ENCODE peak calls at places on chromosomes 3 and 15, in four cellular contexts. One of them, this sample, is unnamed.

GRCh38 chr15:60214201-60214600 is 183.6 kb downstream of the ANXA2 start:
- DNase-seq in fibroblast of mammary gland: no peak
- DNase-seq in adrenal gland: no peak
- DNase-seq in right cardiac atrium: no peak
- DNase-seq in this sample: no peak

GRCh38 chr3:58260261-58260731 is 22.7 kb downstream of the ABHD6 start:
- DNase-seq in adrenal gland: no peak
- DNase-seq in right cardiac atrium: no peak
- DNase-seq in fibroblast of mammary gland: peak
- DNase-seq in this sample: peak

GRCh38 chr15:79834496-79834895 is 62.3 kb downstream of the MTHFS start:
- DNase-seq in adrenal gland: no peak
- DNase-seq in right cardiac atrium: no peak
- DNase-seq in fibroblast of mammary gland: no peak
- DNase-seq in this sample: no peak

GRCh38 chr3:54983266-54983910 is 55.5 kb upstream of the LRTM1 start:
- DNase-seq in right cardiac atrium: no peak
- DNase-seq in adrenal gland: no peak
- DNase-seq in fibroblast of mammary gland: no peak
- DNase-seq in this sample: no peak

GRCh38 chr3:113898892-113899291 is 48.9 kb upstream of the ZDHHC23 start:
- DNase-seq in right cardiac atrium: no peak
- DNase-seq in fibroblast of mammary gland: peak
- DNase-seq in adrenal gland: no peak
- DNase-seq in this sample: peak

GRCh38 chr3:139491966-139492365 is 15.7 kb upstream of the RBP2 start:
- DNase-seq in adrenal gland: no peak
- DNase-seq in fibroblast of mammary gland: no peak
- DNase-seq in right cardiac atrium: no peak
- DNase-seq in this sample: peak

GRCh38 chr3:14466179-14466903 is 63.9 kb downstream of the SLC6A6 start:
- DNase-seq in fibroblast of mammary gland: no peak
- DNase-seq in right cardiac atrium: no peak
- DNase-seq in adrenal gland: no peak
- DNase-seq in this sample: no peak

GRCh38 chr3:196537319-196537984 is 22.3 kb upstream of the SMCO1 start:
- DNase-seq in adrenal gland: no peak
- DNase-seq in fibroblast of mammary gland: peak
- DNase-seq in right cardiac atrium: no peak
- DNase-seq in this sample: peak

GRCh38 chr3:146503459-146504202 is 34.3 kb upstream of the PLSCR2 start:
- DNase-seq in right cardiac atrium: no peak
- DNase-seq in fibroblast of mammary gland: peak
- DNase-seq in adrenal gland: no peak
- DNase-seq in this sample: peak

GRCh38 chr15:62889734-62890505 is 152.6 kb upstream of the TPM1 start:
- DNase-seq in fibroblast of mammary gland: peak
- DNase-seq in adrenal gland: no peak
- DNase-seq in right cardiac atrium: no peak
- DNase-seq in this sample: peak

GRCh38 chr3:52317601-52318000 is 1.5 kb downstream of the DNAH1 start:
- DNase-seq in fibroblast of mammary gland: peak
- DNase-seq in right cardiac atrium: peak
- DNase-seq in adrenal gland: peak
- DNase-seq in this sample: no peak

GRCh38 chr15:36364377-36364776 is 215.0 kb upstream of the CDIN1 start:
- DNase-seq in adrenal gland: no peak
- DNase-seq in fibroblast of mammary gland: peak
- DNase-seq in right cardiac atrium: no peak
- DNase-seq in this sample: no peak

GRCh38 chr15:28128036-28128435 is 28.9 kb upstream of the OCA2 start:
- DNase-seq in right cardiac atrium: peak
- DNase-seq in fibroblast of mammary gland: no peak
- DNase-seq in adrenal gland: peak
- DNase-seq in this sample: no peak

GRCh38 chr15:82064824-82065223 is 19.0 kb upstream of the MEX3B start:
- DNase-seq in fibroblast of mammary gland: peak
- DNase-seq in adrenal gland: no peak
- DNase-seq in right cardiac atrium: no peak
- DNase-seq in this sample: no peak

GRCh38 chr3:127391436-127392145 is 103.7 kb upstream of the PRR20G start:
- DNase-seq in right cardiac atrium: no peak
- DNase-seq in adrenal gland: no peak
- DNase-seq in fibroblast of mammary gland: no peak
- DNase-seq in this sample: no peak

GRCh38 chr3:119098620-119099222 is 47.2 kb upstream of the TEX55 start:
- DNase-seq in right cardiac atrium: no peak
- DNase-seq in adrenal gland: no peak
- DNase-seq in fibroblast of mammary gland: peak
- DNase-seq in this sample: peak

GRCh38 chr15:90982135-90982534 is 12.2 kb downstream of the PRC1 start:
- DNase-seq in adrenal gland: no peak
- DNase-seq in fibroblast of mammary gland: peak
- DNase-seq in right cardiac atrium: no peak
- DNase-seq in this sample: peak

GRCh38 chr15:77024273-77025065 is 29.5 kb downstream of the PSTPIP1 start:
- DNase-seq in right cardiac atrium: peak
- DNase-seq in adrenal gland: peak
- DNase-seq in fibroblast of mammary gland: peak
- DNase-seq in this sample: peak

GRCh38 chr15:74789171-74789627 is 7.3 kb downstream of the CSK start:
- DNase-seq in fibroblast of mammary gland: no peak
- DNase-seq in adrenal gland: no peak
- DNase-seq in right cardiac atrium: peak
- DNase-seq in this sample: no peak

GRCh38 chr15:74789741-74790079 is 7.8 kb downstream of the CSK start:
- DNase-seq in adrenal gland: no peak
- DNase-seq in fibroblast of mammary gland: no peak
- DNase-seq in right cardiac atrium: no peak
- DNase-seq in this sample: no peak

GRCh38 chr15:74791667-74792066 is 9.8 kb downstream of the CSK start:
- DNase-seq in fibroblast of mammary gland: no peak
- DNase-seq in adrenal gland: no peak
- DNase-seq in right cardiac atrium: no peak
- DNase-seq in this sample: no peak

GRCh38 chr15:74791007-74791406 is 9.1 kb downstream of the CSK start:
- DNase-seq in fibroblast of mammary gland: no peak
- DNase-seq in adrenal gland: no peak
- DNase-seq in right cardiac atrium: no peak
- DNase-seq in this sample: no peak

GRCh38 chr15:74790080-74790916 is 8.4 kb downstream of the CSK start:
- DNase-seq in fibroblast of mammary gland: peak
- DNase-seq in adrenal gland: peak
- DNase-seq in right cardiac atrium: peak
- DNase-seq in this sample: peak
- H3K4me3 ChIP-seq in fibroblast of mammary gland: no peak
- H3K4me3 ChIP-seq in adrenal gland: no peak
- H3K4me3 ChIP-seq in right cardiac atrium: no peak
- H3K4me3 ChIP-seq in this sample: no peak

GRCh38 chr15:40769310-40770146 is at the start of gene C15orf62:
- DNase-seq in adrenal gland: peak
- DNase-seq in right cardiac atrium: peak
- DNase-seq in fibroblast of mammary gland: peak
- DNase-seq in this sample: peak
- H3K4me3 ChIP-seq in adrenal gland: no peak
- H3K4me3 ChIP-seq in right cardiac atrium: no peak
- H3K4me3 ChIP-seq in fibroblast of mammary gland: no peak
- H3K4me3 ChIP-seq in this sample: no peak

GRCh38 chr3:49867400-49867799 is 2.3 kb downstream of the CAMKV start:
- DNase-seq in right cardiac atrium: no peak
- DNase-seq in adrenal gland: no peak
- DNase-seq in fibroblast of mammary gland: no peak
- DNase-seq in this sample: no peak

GRCh38 chr3:49868951-49869454 is 703 bp downstream of the CAMKV start:
- DNase-seq in adrenal gland: no peak
- DNase-seq in fibroblast of mammary gland: no peak
- DNase-seq in right cardiac atrium: no peak
- DNase-seq in this sample: no peak

GRCh38 chr3:49867871-49868321 is 1.8 kb downstream of the CAMKV start:
- DNase-seq in right cardiac atrium: no peak
- DNase-seq in adrenal gland: no peak
- DNase-seq in fibroblast of mammary gland: peak
- DNase-seq in this sample: peak

GRCh38 chr3:49871536-49872157 is 1.9 kb upstream of the CAMKV start:
- DNase-seq in fibroblast of mammary gland: no peak
- DNase-seq in right cardiac atrium: no peak
- DNase-seq in adrenal gland: no peak
- DNase-seq in this sample: no peak

GRCh38 chr3:49869525-49870126 is at the start of gene CAMKV:
- DNase-seq in adrenal gland: no peak
- DNase-seq in right cardiac atrium: no peak
- DNase-seq in fibroblast of mammary gland: no peak
- DNase-seq in this sample: no peak
- H3K4me3 ChIP-seq in adrenal gland: no peak
- H3K4me3 ChIP-seq in right cardiac atrium: peak
- H3K4me3 ChIP-seq in fibroblast of mammary gland: no peak
- H3K4me3 ChIP-seq in this sample: no peak

DNA sequence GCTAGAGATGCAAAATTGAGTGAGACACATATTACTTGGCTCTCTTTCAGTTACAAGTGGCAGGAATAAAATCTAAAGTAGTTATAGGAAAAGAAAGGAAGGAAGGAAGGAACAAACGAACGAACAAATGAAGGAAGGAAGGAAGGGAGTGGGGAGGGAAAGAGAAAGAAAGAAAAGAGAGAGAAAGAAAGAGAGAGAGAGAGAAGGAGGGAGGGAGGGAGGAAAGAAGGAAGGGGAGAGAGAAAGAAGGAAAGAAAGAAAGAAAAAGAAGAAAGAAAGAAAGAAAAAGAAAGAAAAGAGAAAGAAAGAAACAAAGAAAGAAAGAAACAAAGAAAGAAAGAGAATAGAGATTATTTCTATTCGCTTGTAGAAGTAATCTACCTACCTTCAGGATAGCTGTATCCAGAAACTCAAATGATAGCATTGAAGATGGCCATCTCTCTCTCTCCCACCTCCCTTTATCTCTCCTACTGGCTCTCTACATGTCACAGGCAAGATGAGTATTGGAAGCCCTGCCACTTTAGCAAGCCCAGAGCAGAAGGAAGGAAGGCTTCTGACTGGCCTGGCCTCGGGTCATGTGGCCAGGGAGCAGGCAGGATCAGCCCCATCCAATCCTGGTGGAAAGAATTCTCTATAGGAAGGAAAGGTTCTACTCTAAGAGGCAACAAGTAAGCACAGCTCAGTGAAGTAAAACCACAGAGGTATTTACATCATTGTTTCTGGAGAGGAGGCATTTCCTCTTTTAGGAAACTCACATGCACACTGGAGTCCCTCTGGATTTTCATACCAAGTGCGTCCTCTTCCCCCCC is 229.8 kb upstream of the TLE3 start:
- DNase-seq in fibroblast of mammary gland: peak
- DNase-seq in right cardiac atrium: no peak
- DNase-seq in adrenal gland: no peak
- DNase-seq in this sample: peak
- H3K4me3 ChIP-seq in fibroblast of mammary gland: no peak
- H3K4me3 ChIP-seq in right cardiac atrium: no peak
- H3K4me3 ChIP-seq in adrenal gland: no peak
- H3K4me3 ChIP-seq in this sample: peak

DNA sequence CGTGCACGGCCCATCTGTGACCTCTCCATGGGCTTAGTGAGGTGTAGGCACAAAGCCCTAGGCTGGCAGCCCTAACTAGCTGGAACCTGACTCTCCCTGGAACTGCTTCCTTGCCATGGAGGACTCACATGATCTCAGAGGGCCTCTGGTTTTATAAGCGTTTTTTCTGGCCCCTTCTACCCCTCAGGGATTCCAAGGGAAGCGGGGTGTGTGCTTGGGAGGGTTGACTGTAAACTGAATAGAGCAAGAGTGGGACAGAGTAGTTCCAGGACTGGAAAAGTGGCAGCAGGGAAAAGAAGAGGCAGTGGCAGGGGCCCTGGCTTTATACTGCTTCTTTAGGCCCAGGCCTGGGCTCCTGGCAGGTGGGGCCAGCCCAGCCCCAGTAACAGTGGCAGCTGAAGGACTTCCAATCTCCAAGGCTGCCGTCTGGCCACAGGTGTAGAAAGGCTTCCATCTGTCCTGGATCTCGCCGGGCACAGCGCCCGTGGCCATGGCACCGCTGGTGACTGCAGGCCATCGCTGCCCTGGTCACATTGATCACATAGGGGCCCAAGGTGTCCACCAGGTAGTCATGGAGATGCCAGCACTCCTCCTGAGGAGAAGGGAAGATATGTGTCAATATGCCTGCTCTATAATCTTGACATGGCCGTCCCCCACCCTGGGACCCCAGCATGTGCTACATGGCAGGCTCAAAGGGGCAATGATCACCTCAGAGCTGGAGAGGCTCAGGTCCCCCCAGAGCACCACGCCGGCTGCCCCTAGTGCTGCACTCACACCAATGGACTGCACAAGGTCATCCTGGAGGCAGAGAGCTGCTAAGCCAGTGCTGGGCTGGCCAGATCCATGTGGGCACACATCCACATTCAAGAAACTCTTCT is 934 bp upstream of the IFRD2 start:
- DNase-seq in adrenal gland: peak
- DNase-seq in fibroblast of mammary gland: no peak
- DNase-seq in right cardiac atrium: peak
- DNase-seq in this sample: no peak
- H3K4me3 ChIP-seq in adrenal gland: no peak
- H3K4me3 ChIP-seq in fibroblast of mammary gland: peak
- H3K4me3 ChIP-seq in right cardiac atrium: peak
- H3K4me3 ChIP-seq in this sample: peak

GRCh38 chr15:69758810-69759410 is 306.3 kb downstream of the RPLP1 start:
- DNase-seq in adrenal gland: no peak
- DNase-seq in right cardiac atrium: no peak
- DNase-seq in fibroblast of mammary gland: peak
- DNase-seq in this sample: peak
- H3K4me3 ChIP-seq in adrenal gland: no peak
- H3K4me3 ChIP-seq in right cardiac atrium: no peak
- H3K4me3 ChIP-seq in fibroblast of mammary gland: no peak
- H3K4me3 ChIP-seq in this sample: no peak

This sample was measured in fibroblast of the aortic adventitia.